ENCODE peak calls at places on chromosomes 13 and 19, in eight cellular contexts. One of them, this sample, is unnamed. For H3K36me3, the result is how much of the 10 kb centered on the place peaks cover.

GRCh38 chr13:59568306-59568705 is 595.4 kb downstream of the DIAPH3 start:
- DNase-seq in stomach: no peak
- DNase-seq in breast epithelium: no peak
- DNase-seq in SK-N-SH: no peak
- DNase-seq in HepG2: no peak
- DNase-seq in esophagus muscularis mucosa: no peak
- DNase-seq in Panc1: no peak
- DNase-seq in GM23338: peak
- DNase-seq in this sample: peak

GRCh38 chr13:96984061-96984508 is 10.2 kb downstream of the OXGR1 start:
- DNase-seq in breast epithelium: peak
- DNase-seq in esophagus muscularis mucosa: no peak
- DNase-seq in GM23338: peak
- DNase-seq in stomach: peak
- DNase-seq in SK-N-SH: peak
- DNase-seq in Panc1: no peak
- DNase-seq in HepG2: no peak
- DNase-seq in this sample: peak

GRCh38 chr13:108525867-108526266 is 103.5 kb upstream of the MYO16 start:
- DNase-seq in SK-N-SH: no peak
- DNase-seq in esophagus muscularis mucosa: no peak
- DNase-seq in stomach: no peak
- DNase-seq in breast epithelium: no peak
- DNase-seq in Panc1: no peak
- DNase-seq in HepG2: no peak
- DNase-seq in GM23338: no peak
- DNase-seq in this sample: no peak

GRCh38 chr19:41203371-41203770 is 10.4 kb downstream of the CYP2S1 start:
- DNase-seq in breast epithelium: no peak
- DNase-seq in GM23338: no peak
- DNase-seq in Panc1: no peak
- DNase-seq in SK-N-SH: no peak
- DNase-seq in HepG2: no peak
- DNase-seq in stomach: no peak
- DNase-seq in esophagus muscularis mucosa: no peak
- DNase-seq in this sample: no peak

GRCh38 chr19:12840091-12841079 is 2.1 kb downstream of the MAST1 start:
- DNase-seq in SK-N-SH: peak
- DNase-seq in Panc1: no peak
- DNase-seq in breast epithelium: peak
- DNase-seq in esophagus muscularis mucosa: no peak
- DNase-seq in HepG2: no peak
- DNase-seq in stomach: peak
- DNase-seq in GM23338: peak
- DNase-seq in this sample: peak

GRCh38 chr19:47026156-47026555 is 6.5 kb downstream of the NPAS1 start:
- DNase-seq in breast epithelium: no peak
- DNase-seq in SK-N-SH: no peak
- DNase-seq in stomach: no peak
- DNase-seq in HepG2: no peak
- DNase-seq in esophagus muscularis mucosa: no peak
- DNase-seq in Panc1: no peak
- DNase-seq in GM23338: no peak
- DNase-seq in this sample: no peak

GRCh38 chr13:106498158-106498557 is 37.3 kb downstream of the EFNB2 start:
- DNase-seq in HepG2: no peak
- DNase-seq in Panc1: no peak
- DNase-seq in stomach: no peak
- DNase-seq in esophagus muscularis mucosa: no peak
- DNase-seq in GM23338: no peak
- DNase-seq in breast epithelium: no peak
- DNase-seq in SK-N-SH: no peak
- DNase-seq in this sample: no peak

GRCh38 chr13:26132756-26133155 is 80.9 kb upstream of the SHISA2 start:
- DNase-seq in breast epithelium: no peak
- DNase-seq in HepG2: no peak
- DNase-seq in stomach: no peak
- DNase-seq in SK-N-SH: no peak
- DNase-seq in GM23338: peak
- DNase-seq in esophagus muscularis mucosa: no peak
- DNase-seq in Panc1: no peak
- DNase-seq in this sample: peak

GRCh38 chr13:86135856-86136255 is 336.6 kb upstream of the SLITRK6 start:
- DNase-seq in esophagus muscularis mucosa: no peak
- DNase-seq in HepG2: no peak
- DNase-seq in stomach: no peak
- DNase-seq in SK-N-SH: no peak
- DNase-seq in GM23338: no peak
- DNase-seq in breast epithelium: no peak
- DNase-seq in Panc1: no peak
- DNase-seq in this sample: no peak

GRCh38 chr19:50519006-50519575 is 5.4 kb upstream of the ASPDH start:
- DNase-seq in esophagus muscularis mucosa: no peak
- DNase-seq in breast epithelium: no peak
- DNase-seq in GM23338: no peak
- DNase-seq in Panc1: no peak
- DNase-seq in stomach: no peak
- DNase-seq in HepG2: no peak
- DNase-seq in SK-N-SH: no peak
- DNase-seq in this sample: no peak

GRCh38 chr13:45108716-45109706 is 11.3 kb upstream of the GTF2F2 start:
- DNase-seq in stomach: no peak
- DNase-seq in SK-N-SH: no peak
- DNase-seq in Panc1: no peak
- DNase-seq in GM23338: peak
- DNase-seq in HepG2: no peak
- DNase-seq in esophagus muscularis mucosa: no peak
- DNase-seq in breast epithelium: no peak
- DNase-seq in this sample: no peak

GRCh38 chr13:27472441-27472840 is 22.1 kb upstream of the MTIF3 start:
- DNase-seq in stomach: no peak
- DNase-seq in breast epithelium: no peak
- DNase-seq in esophagus muscularis mucosa: no peak
- DNase-seq in SK-N-SH: no peak
- DNase-seq in GM23338: no peak
- DNase-seq in HepG2: no peak
- DNase-seq in Panc1: no peak
- DNase-seq in this sample: no peak

GRCh38 chr19:16851031-16851712 is 22.0 kb downstream of the SIN3B start:
- DNase-seq in HepG2: no peak
- DNase-seq in stomach: no peak
- DNase-seq in Panc1: no peak
- DNase-seq in breast epithelium: no peak
- DNase-seq in GM23338: no peak
- DNase-seq in esophagus muscularis mucosa: no peak
- DNase-seq in SK-N-SH: no peak
- DNase-seq in this sample: no peak

GRCh38 chr13:20828540-20829364 is 55.0 kb upstream of the EEF1AKMT1 start:
- DNase-seq in GM23338: peak
- DNase-seq in esophagus muscularis mucosa: no peak
- DNase-seq in breast epithelium: no peak
- DNase-seq in HepG2: peak
- DNase-seq in Panc1: no peak
- DNase-seq in stomach: no peak
- DNase-seq in SK-N-SH: peak
- DNase-seq in this sample: peak

GRCh38 chr13:53422415-53422814 is 393.8 kb downstream of the OLFM4 start:
- DNase-seq in breast epithelium: no peak
- DNase-seq in HepG2: no peak
- DNase-seq in stomach: no peak
- DNase-seq in GM23338: no peak
- DNase-seq in SK-N-SH: no peak
- DNase-seq in esophagus muscularis mucosa: no peak
- DNase-seq in Panc1: no peak
- DNase-seq in this sample: no peak

GRCh38 chr19:35805518-35806102 is 7.0 kb downstream of the PRODH2 start:
- DNase-seq in stomach: no peak
- DNase-seq in breast epithelium: no peak
- DNase-seq in SK-N-SH: no peak
- DNase-seq in Panc1: no peak
- DNase-seq in esophagus muscularis mucosa: no peak
- DNase-seq in HepG2: no peak
- DNase-seq in GM23338: no peak
- DNase-seq in this sample: no peak

GRCh38 chr13:62320129-62320724 is 904.6 kb upstream of the PCDH20 start:
- DNase-seq in Panc1: peak
- DNase-seq in GM23338: peak
- DNase-seq in stomach: no peak
- DNase-seq in esophagus muscularis mucosa: no peak
- DNase-seq in SK-N-SH: peak
- DNase-seq in HepG2: peak
- DNase-seq in breast epithelium: no peak
- DNase-seq in this sample: peak

GRCh38 chr13:27189192-27189591 is 17.6 kb upstream of the USP12 start:
- DNase-seq in HepG2: no peak
- DNase-seq in esophagus muscularis mucosa: no peak
- DNase-seq in Panc1: no peak
- DNase-seq in breast epithelium: no peak
- DNase-seq in GM23338: no peak
- DNase-seq in stomach: no peak
- DNase-seq in SK-N-SH: no peak
- DNase-seq in this sample: peak

GRCh38 chr19:1386945-1387683 is 3.4 kb downstream of the NDUFS7 start:
- DNase-seq in stomach: no peak
- DNase-seq in GM23338: no peak
- DNase-seq in breast epithelium: no peak
- DNase-seq in esophagus muscularis mucosa: no peak
- DNase-seq in Panc1: no peak
- DNase-seq in HepG2: no peak
- DNase-seq in SK-N-SH: no peak
- DNase-seq in this sample: no peak
- TF ChIP-seq POLR2AphosphoS5 in stomach: no peak
- TF ChIP-seq POLR2AphosphoS5 in GM23338: no peak
- TF ChIP-seq POLR2AphosphoS5 in breast epithelium: no peak
- TF ChIP-seq POLR2AphosphoS5 in esophagus muscularis mucosa: no peak
- TF ChIP-seq POLR2AphosphoS5 in Panc1: no peak
- TF ChIP-seq POLR2AphosphoS5 in HepG2: no peak
- TF ChIP-seq POLR2AphosphoS5 in SK-N-SH: no peak
- TF ChIP-seq POLR2AphosphoS5 in this sample: no peak

DNA sequence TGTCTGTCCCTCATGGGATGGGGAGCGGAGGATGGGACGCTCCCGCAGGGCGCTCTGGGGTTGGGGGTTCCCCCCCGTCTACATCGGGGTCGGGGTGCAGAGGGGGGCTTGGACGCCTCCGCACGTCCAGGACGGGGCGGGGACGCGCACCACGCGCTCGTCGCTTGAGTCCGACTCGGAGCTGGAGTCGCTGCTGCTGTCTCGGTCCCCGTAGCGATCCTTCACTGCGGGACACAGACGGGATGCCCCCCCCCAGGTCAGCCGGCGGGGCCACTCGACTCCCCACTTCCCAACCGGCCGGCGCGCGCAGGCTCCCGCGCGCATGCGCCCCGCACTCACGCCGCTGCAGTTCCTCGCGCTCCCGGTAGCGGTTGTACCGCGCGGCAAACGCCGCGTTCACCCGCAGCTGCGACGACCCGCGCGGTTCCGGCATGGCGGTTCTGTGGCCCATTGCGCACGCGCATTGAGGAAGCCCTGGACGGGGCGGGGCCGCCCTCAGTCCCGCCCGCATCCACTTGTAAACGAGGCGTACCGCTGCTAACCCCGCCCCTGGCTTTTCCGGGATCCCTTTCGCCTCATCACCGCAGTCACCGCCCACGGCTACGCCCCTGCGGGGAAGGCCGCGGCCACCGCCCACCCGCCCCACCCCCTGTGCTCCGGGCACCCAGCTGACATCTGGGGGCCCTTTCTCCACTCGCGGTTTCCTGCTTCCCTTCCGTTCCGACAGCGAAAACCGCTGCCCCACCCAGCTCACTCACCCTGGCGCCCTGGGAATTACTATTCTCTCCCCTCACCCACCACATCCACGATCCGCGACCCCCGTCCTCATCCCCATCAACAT is at the start of gene KRI1:
- DNase-seq in stomach: peak
- DNase-seq in GM23338: peak
- DNase-seq in breast epithelium: peak
- DNase-seq in SK-N-SH: peak
- DNase-seq in HepG2: peak
- DNase-seq in esophagus muscularis mucosa: peak
- DNase-seq in Panc1: no peak
- DNase-seq in this sample: peak
- H3K36me3 ChIP-seq in stomach: under half
- H3K36me3 ChIP-seq in GM23338: under half
- H3K36me3 ChIP-seq in breast epithelium: under half
- H3K36me3 ChIP-seq in SK-N-SH: under half
- H3K36me3 ChIP-seq in HepG2: under half
- H3K36me3 ChIP-seq in esophagus muscularis mucosa: under half
- H3K36me3 ChIP-seq in Panc1: under half
- H3K36me3 ChIP-seq in this sample: under half

DNA sequence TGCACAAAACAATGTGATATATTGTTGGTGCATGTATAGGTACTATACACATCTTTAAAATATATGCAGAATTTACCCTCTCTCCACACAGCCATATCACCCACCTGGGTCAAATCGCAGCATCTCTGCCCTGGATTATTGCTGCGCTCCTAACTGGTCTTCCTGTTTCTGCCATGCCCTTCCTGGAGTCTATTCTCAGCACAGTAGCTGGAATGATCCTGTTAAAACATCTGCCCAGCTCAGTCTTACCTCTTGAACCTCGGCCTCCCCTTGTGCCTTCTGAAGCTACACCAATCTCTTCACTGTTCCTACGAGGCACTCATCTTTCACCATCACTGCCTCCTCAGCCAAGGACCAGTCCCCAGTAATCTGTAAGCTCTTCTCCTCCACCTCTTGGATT is 25.5 kb upstream of the TNFRSF19 start:
- DNase-seq in SK-N-SH: no peak
- DNase-seq in esophagus muscularis mucosa: peak
- DNase-seq in GM23338: no peak
- DNase-seq in breast epithelium: no peak
- DNase-seq in HepG2: no peak
- DNase-seq in stomach: no peak
- DNase-seq in Panc1: no peak
- DNase-seq in this sample: no peak
- TF ChIP-seq POLR2AphosphoS5 in SK-N-SH: no peak
- TF ChIP-seq POLR2AphosphoS5 in esophagus muscularis mucosa: no peak
- TF ChIP-seq POLR2AphosphoS5 in GM23338: no peak
- TF ChIP-seq POLR2AphosphoS5 in breast epithelium: no peak
- TF ChIP-seq POLR2AphosphoS5 in HepG2: no peak
- TF ChIP-seq POLR2AphosphoS5 in stomach: no peak
- TF ChIP-seq POLR2AphosphoS5 in Panc1: no peak
- TF ChIP-seq POLR2AphosphoS5 in this sample: no peak

DNA sequence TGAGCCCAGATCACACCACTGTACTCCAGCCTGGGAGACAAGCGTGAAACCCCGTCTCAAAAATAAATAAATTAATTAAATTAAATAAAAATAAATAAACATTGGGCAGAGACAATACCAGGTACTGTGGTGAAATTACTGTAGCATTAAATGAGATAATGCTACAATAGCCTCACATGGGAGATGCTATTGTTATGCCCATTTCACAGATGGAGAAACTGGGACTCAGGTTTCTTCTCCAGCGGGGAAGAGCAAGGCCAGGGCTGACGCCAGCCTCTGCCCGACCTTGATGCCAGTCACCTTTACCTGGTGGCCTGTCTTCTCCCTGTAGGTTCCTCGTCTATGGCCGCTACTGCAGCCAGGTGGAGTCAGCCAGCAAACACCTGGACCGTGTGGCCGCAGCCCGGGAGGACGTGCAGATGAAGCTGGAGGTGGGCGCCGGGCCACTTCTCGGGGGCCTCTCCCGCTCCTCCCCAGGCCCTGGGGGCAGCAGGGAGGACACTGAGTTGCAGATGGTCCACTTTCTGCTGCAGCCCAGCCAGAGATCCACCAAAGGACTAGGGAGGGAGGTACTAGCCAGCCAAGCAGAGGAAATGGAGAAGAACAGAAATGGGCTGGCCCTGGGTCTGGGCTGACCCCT is 53.9 kb downstream of the VAV1 start:
- DNase-seq in HepG2: no peak
- DNase-seq in esophagus muscularis mucosa: no peak
- DNase-seq in GM23338: no peak
- DNase-seq in Panc1: no peak
- DNase-seq in stomach: no peak
- DNase-seq in breast epithelium: no peak
- DNase-seq in SK-N-SH: no peak
- DNase-seq in this sample: no peak
- H3K36me3 ChIP-seq in HepG2: under half
- H3K36me3 ChIP-seq in esophagus muscularis mucosa: under half
- H3K36me3 ChIP-seq in GM23338: under half
- H3K36me3 ChIP-seq in Panc1: under half
- H3K36me3 ChIP-seq in stomach: half or more
- H3K36me3 ChIP-seq in breast epithelium: under half
- H3K36me3 ChIP-seq in SK-N-SH: under half
- H3K36me3 ChIP-seq in this sample: under half

This sample was measured in endothelial cell of umbilical vein.